ENCODE peak calls at places on chromosomes 4 and X, in six cellular contexts. H is SK-N-SH; S is CD8-positive, alpha-beta T cell; Z is testis; F is H9; T is sigmoid colon. L is an unnamed sample.

GRCh38 chrX:150366951-150367545 is 3.9 kb downstream of the MAMLD1 start:
- DNase-seq in H (no peak), S (no peak), Z (no peak), F (peak; percentile 10), T (no peak), L (no peak)

GRCh38 chrX:40646489-40647306 is 663 bp downstream of the CXorf38 start:
- DNase-seq in H (peak; percentile 62), S (no peak), Z (no peak), F (no peak), T (peak; percentile 80), L (peak; percentile 85)

GRCh38 chr4:107578321-107578720 is 141.7 kb downstream of the PAPSS1 start:
- DNase-seq in H (no peak), S (no peak), Z (no peak), F (no peak), T (no peak), L (no peak)

GRCh38 chrX:128800138-128800537 is 723.2 kb downstream of the SMARCA1 start:
- DNase-seq in H (peak; percentile 10), S (no peak), Z (no peak), F (no peak), T (no peak), L (no peak)

GRCh38 chrX:24305905-24306304 is 8.0 kb downstream of the SUPT20HL2 start:
- DNase-seq in H (no peak), S (no peak), Z (no peak), F (no peak), T (no peak), L (no peak)

GRCh38 chr4:139208404-139208945 is 31.5 kb upstream of the ELF2 start:
- DNase-seq in H (no peak), S (no peak), Z (no peak), F (no peak), T (peak; percentile 71), L (no peak)

GRCh38 chrX:38514014-38514854 is 47.1 kb upstream of the TSPAN7 start:
- DNase-seq in H (no peak), S (no peak), Z (no peak), F (no peak), T (no peak), L (no peak)

GRCh38 chr4:38834570-38834969 is 22.0 kb downstream of the TLR6 start:
- DNase-seq in H (no peak), S (no peak), Z (no peak), F (no peak), T (no peak), L (no peak)

GRCh38 chr4:55125087-55125721 is at the start of gene KDR:
- DNase-seq in H (peak; percentile 82), S (no peak), Z (peak; percentile 50), F (peak; percentile 85), T (no peak), L (peak; percentile 57)

GRCh38 chr4:26289421-26289820 is 31.4 kb upstream of the RBPJ start:
- DNase-seq in H (no peak), S (no peak), Z (no peak), F (no peak), T (no peak), L (no peak)

GRCh38 chr4:135204311-135204710 is 1002.7 kb upstream of the PABPC4L start:
- DNase-seq in H (no peak), S (no peak), Z (no peak), F (no peak), T (no peak), L (no peak)

GRCh38 chr4:92198711-92199110 is 105.1 kb upstream of the GRID2 start:
- DNase-seq in H (no peak), S (no peak), Z (no peak), F (no peak), T (no peak), L (no peak)

GRCh38 chr4:116358633-116359222 is 726.6 kb downstream of the TRAM1L1 start:
- DNase-seq in H (peak; percentile 15), S (no peak), Z (peak; percentile 83), F (peak; percentile 90), T (no peak), L (peak; percentile 54)

GRCh38 chr4:156790866-156791265 is 180.7 kb downstream of the PDGFC start:
- DNase-seq in H (no peak), S (no peak), Z (no peak), F (no peak), T (no peak), L (no peak)

GRCh38 chrX:129728061-129728460 is 10.7 kb upstream of the XPNPEP2 start:
- DNase-seq in H (no peak), S (no peak), Z (no peak), F (no peak), T (no peak), L (no peak)

GRCh38 chr4:163107754-163108153 is 58.9 kb downstream of the NAF1 start:
- DNase-seq in H (no peak), S (no peak), Z (no peak), F (no peak), T (no peak), L (no peak)

GRCh38 chr4:40149960-40150385 is 46.9 kb upstream of the RHOH start:
- DNase-seq in H (peak; percentile 65), S (peak; percentile 61), Z (peak; percentile 78), F (peak; percentile 61), T (no peak), L (no peak)

GRCh38 chr4:17623451-17624001 is 9.1 kb downstream of the MED28 start:
- DNase-seq in H (no peak), S (no peak), Z (no peak), F (no peak), T (no peak), L (no peak)

GRCh38 chrX:140764401-140764919 is 54.9 kb downstream of the LINC00632 start:
- DNase-seq in H (peak; percentile 22), S (no peak), Z (peak; percentile 17), F (peak; percentile 84), T (peak; percentile 59), L (peak; percentile 47)

GRCh38 chr4:43410636-43411035 is 518.1 kb downstream of the GRXCR1 start:
- DNase-seq in H (no peak), S (no peak), Z (no peak), F (no peak), T (no peak), L (no peak)

DNA sequence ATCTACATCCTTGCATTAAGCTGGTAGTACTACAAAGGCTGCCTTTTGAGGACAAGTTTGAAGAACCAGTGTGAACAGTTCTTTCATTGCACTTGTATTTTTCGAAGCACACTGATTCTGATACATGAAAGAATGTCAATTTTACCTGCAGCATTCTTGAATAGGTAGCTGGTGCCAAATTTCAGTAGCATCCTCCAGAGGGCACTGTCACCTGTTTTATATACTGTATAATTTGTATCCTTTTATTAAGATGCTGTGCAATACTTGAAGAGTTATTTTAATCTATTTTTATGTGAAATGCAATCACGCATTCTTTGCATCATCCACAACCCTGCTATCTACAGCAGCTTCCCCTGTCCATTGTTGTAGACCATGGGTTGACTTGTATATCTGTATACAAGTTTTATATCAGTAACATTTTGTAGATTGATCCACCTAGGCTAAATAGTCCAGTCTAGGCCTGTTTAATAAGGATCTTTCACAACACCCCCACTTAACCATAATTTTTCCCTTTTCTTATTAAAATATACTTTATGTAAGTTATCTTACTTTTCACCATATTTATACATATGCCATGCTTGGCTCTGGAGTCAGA is 325.7 kb downstream of the PCDH7 start:
- DNase-seq in H (no peak), S (no peak), Z (no peak), F (no peak), T (no peak), L (no peak)
- TF ChIP-seq CTCF in H (peak; percentile 62), S (no peak), Z (no peak), F (peak; percentile 81), T (no peak), L (peak; percentile 38)

GRCh38 chrX:104329731-104330130 is 75.0 kb upstream of the ESX1 start:
- DNase-seq in H (no peak), S (no peak), Z (no peak), F (no peak), T (no peak), L (no peak)
- H3K4me1 ChIP-seq in H (no peaks in the 10 kb centered on the region), S (no peaks in the 10 kb centered on the region), Z (no peaks in the 10 kb centered on the region), F (no peaks in the 10 kb centered on the region), T (no peaks in the 10 kb centered on the region), L (no peaks in the 10 kb centered on the region)

GRCh38 chr4:788006-788635 is 37.8 kb downstream of the CPLX1 start:
- DNase-seq in H (no peak), S (no peak), Z (no peak), F (no peak), T (peak; percentile 33), L (no peak)
- TF ChIP-seq CTCF in H (no peak), S (no peak), Z (no peak), F (no peak), T (no peak), L (no peak)

DNA sequence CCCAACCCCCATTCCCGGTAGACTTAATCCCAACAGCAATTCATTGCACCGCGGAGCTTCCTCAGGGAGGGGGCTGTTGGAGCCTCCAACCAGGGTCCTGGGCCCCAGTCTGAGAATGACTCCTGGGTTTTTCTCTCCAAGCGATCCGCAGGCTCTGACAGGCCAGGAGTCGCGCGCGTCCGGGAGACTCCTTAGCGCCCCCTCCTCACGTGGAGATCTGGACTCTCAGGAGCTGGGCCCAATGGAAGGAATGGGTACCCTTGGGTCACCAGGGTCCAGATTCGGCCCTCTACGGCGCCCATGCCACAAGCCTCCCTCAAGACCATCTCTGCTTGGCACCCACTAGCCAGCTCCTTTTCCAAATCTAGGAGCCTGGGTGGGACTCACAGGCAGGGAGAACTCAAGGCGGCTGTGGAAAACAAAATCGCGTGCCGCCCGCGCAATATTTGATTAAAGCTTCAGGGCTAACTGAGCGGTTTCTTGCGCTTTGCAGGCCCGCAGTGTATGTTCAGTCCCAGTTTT is 7.1 kb downstream of the HAND2 start:
- DNase-seq in H (no peak), S (no peak), Z (no peak), F (no peak), T (no peak), L (no peak)
- H3K4me1 ChIP-seq in H (peaks cover 27% of the 10 kb centered on the region), S (peaks cover 14% of the 10 kb centered on the region), Z (peaks cover 12% of the 10 kb centered on the region), F (no peaks in the 10 kb centered on the region), T (peaks cover 31% of the 10 kb centered on the region), L (no peaks in the 10 kb centered on the region)

L was measured in pancreas.